ENCODE peak calls at places on chromosomes 11 and 22, in eight cellular contexts. One of them, this sample, is unnamed.

GRCh38 chr22:46592390-46592872 is 27.8 kb upstream of the GRAMD4 start:
- DNase-seq in GM12891: peak; percentile 71
- DNase-seq in PC-3: peak; percentile 31
- DNase-seq in dermis microvascular lymphatic vessel endothelial cell: peak; percentile 30
- DNase-seq in Calu3: no peak
- DNase-seq in activated T-cell treated with anti-CD3 and anti-CD28 coated beads for 1 hour: no peak
- DNase-seq in T-helper 2 cell: peak; percentile 33
- DNase-seq in anterior cingulate cortex: peak; percentile 51
- DNase-seq in this sample: no peak

GRCh38 chr11:66142370-66143263 is 72.5 kb downstream of the PACS1 start:
- DNase-seq in anterior cingulate cortex: no peak
- DNase-seq in PC-3: peak; percentile 97
- DNase-seq in T-helper 2 cell: no peak
- DNase-seq in dermis microvascular lymphatic vessel endothelial cell: no peak
- DNase-seq in Calu3: peak; percentile 35
- DNase-seq in activated T-cell treated with anti-CD3 and anti-CD28 coated beads for 1 hour: no peak
- DNase-seq in GM12891: no peak
- DNase-seq in this sample: no peak

GRCh38 chr22:23063539-23064380 is 6.6 kb upstream of the GNAZ start:
- DNase-seq in GM12891: no peak
- DNase-seq in PC-3: no peak
- DNase-seq in anterior cingulate cortex: no peak
- DNase-seq in activated T-cell treated with anti-CD3 and anti-CD28 coated beads for 1 hour: no peak
- DNase-seq in T-helper 2 cell: no peak
- DNase-seq in Calu3: no peak
- DNase-seq in dermis microvascular lymphatic vessel endothelial cell: no peak
- DNase-seq in this sample: no peak

GRCh38 chr11:85475637-85476517 is 151.3 kb downstream of the DLG2 start:
- DNase-seq in GM12891: no peak
- DNase-seq in dermis microvascular lymphatic vessel endothelial cell: no peak
- DNase-seq in activated T-cell treated with anti-CD3 and anti-CD28 coated beads for 1 hour: no peak
- DNase-seq in anterior cingulate cortex: no peak
- DNase-seq in T-helper 2 cell: no peak
- DNase-seq in Calu3: no peak
- DNase-seq in PC-3: no peak
- DNase-seq in this sample: no peak

GRCh38 chr11:63614136-63614664 is at the start of gene PLAAT3:
- DNase-seq in Calu3: peak; percentile 88
- DNase-seq in anterior cingulate cortex: peak; percentile 58
- DNase-seq in PC-3: peak; percentile 77
- DNase-seq in T-helper 2 cell: peak; percentile 16
- DNase-seq in GM12891: peak; percentile 37
- DNase-seq in activated T-cell treated with anti-CD3 and anti-CD28 coated beads for 1 hour: peak; percentile 11
- DNase-seq in dermis microvascular lymphatic vessel endothelial cell: peak; percentile 81
- DNase-seq in this sample: peak; percentile 67

GRCh38 chr22:46767249-46767985 is 5.0 kb downstream of the TBC1D22A start:
- DNase-seq in Calu3: no peak
- DNase-seq in anterior cingulate cortex: no peak
- DNase-seq in PC-3: no peak
- DNase-seq in activated T-cell treated with anti-CD3 and anti-CD28 coated beads for 1 hour: no peak
- DNase-seq in dermis microvascular lymphatic vessel endothelial cell: no peak
- DNase-seq in T-helper 2 cell: no peak
- DNase-seq in GM12891: no peak
- DNase-seq in this sample: no peak

GRCh38 chr22:43839781-43840180 is 22.5 kb downstream of the SULT4A1 start:
- DNase-seq in dermis microvascular lymphatic vessel endothelial cell: no peak
- DNase-seq in Calu3: no peak
- DNase-seq in anterior cingulate cortex: no peak
- DNase-seq in activated T-cell treated with anti-CD3 and anti-CD28 coated beads for 1 hour: no peak
- DNase-seq in PC-3: no peak
- DNase-seq in T-helper 2 cell: no peak
- DNase-seq in GM12891: no peak
- DNase-seq in this sample: no peak

GRCh38 chr11:117026593-117027330 is 71.5 kb downstream of the SIK3 start:
- DNase-seq in T-helper 2 cell: no peak
- DNase-seq in Calu3: peak; percentile 1
- DNase-seq in anterior cingulate cortex: no peak
- DNase-seq in PC-3: peak; percentile 91
- DNase-seq in activated T-cell treated with anti-CD3 and anti-CD28 coated beads for 1 hour: no peak
- DNase-seq in dermis microvascular lymphatic vessel endothelial cell: peak; percentile 9
- DNase-seq in GM12891: no peak
- DNase-seq in this sample: no peak

GRCh38 chr11:13073119-13073981 is 64.2 kb downstream of the RASSF10 start:
- DNase-seq in Calu3: peak; percentile 85
- DNase-seq in activated T-cell treated with anti-CD3 and anti-CD28 coated beads for 1 hour: no peak
- DNase-seq in anterior cingulate cortex: no peak
- DNase-seq in PC-3: peak; percentile 22
- DNase-seq in T-helper 2 cell: no peak
- DNase-seq in dermis microvascular lymphatic vessel endothelial cell: peak; percentile 91
- DNase-seq in GM12891: no peak
- DNase-seq in this sample: no peak

GRCh38 chr11:50174189-50174588 is 141.5 kb downstream of the OR4C45 start:
- DNase-seq in Calu3: no peak
- DNase-seq in anterior cingulate cortex: no peak
- DNase-seq in PC-3: peak; percentile 55
- DNase-seq in T-helper 2 cell: no peak
- DNase-seq in activated T-cell treated with anti-CD3 and anti-CD28 coated beads for 1 hour: no peak
- DNase-seq in GM12891: no peak
- DNase-seq in dermis microvascular lymphatic vessel endothelial cell: no peak
- DNase-seq in this sample: no peak

GRCh38 chr11:85815186-85815911 is 4.4 kb upstream of the SYTL2 start:
- DNase-seq in Calu3: no peak
- DNase-seq in anterior cingulate cortex: no peak
- DNase-seq in PC-3: peak; percentile 89
- DNase-seq in GM12891: no peak
- DNase-seq in T-helper 2 cell: no peak
- DNase-seq in activated T-cell treated with anti-CD3 and anti-CD28 coated beads for 1 hour: no peak
- DNase-seq in dermis microvascular lymphatic vessel endothelial cell: no peak
- DNase-seq in this sample: no peak

GRCh38 chr11:96257036-96257435 is 86.0 kb downstream of the MAML2 start:
- DNase-seq in Calu3: no peak
- DNase-seq in dermis microvascular lymphatic vessel endothelial cell: no peak
- DNase-seq in activated T-cell treated with anti-CD3 and anti-CD28 coated beads for 1 hour: no peak
- DNase-seq in anterior cingulate cortex: no peak
- DNase-seq in GM12891: no peak
- DNase-seq in T-helper 2 cell: no peak
- DNase-seq in PC-3: no peak
- DNase-seq in this sample: no peak

GRCh38 chr22:17570851-17571631 is 7.7 kb downstream of the SLC25A18 start:
- DNase-seq in T-helper 2 cell: no peak
- DNase-seq in PC-3: no peak
- DNase-seq in GM12891: no peak
- DNase-seq in activated T-cell treated with anti-CD3 and anti-CD28 coated beads for 1 hour: no peak
- DNase-seq in dermis microvascular lymphatic vessel endothelial cell: peak; percentile 23
- DNase-seq in anterior cingulate cortex: peak; percentile 88
- DNase-seq in Calu3: peak; percentile 37
- DNase-seq in this sample: peak; percentile 70

GRCh38 chr11:3104051-3104714 is 47.0 kb upstream of the CARS1 start:
- DNase-seq in activated T-cell treated with anti-CD3 and anti-CD28 coated beads for 1 hour: no peak
- DNase-seq in anterior cingulate cortex: no peak
- DNase-seq in Calu3: no peak
- DNase-seq in GM12891: no peak
- DNase-seq in dermis microvascular lymphatic vessel endothelial cell: no peak
- DNase-seq in PC-3: no peak
- DNase-seq in T-helper 2 cell: no peak
- DNase-seq in this sample: no peak

GRCh38 chr11:77073328-77074001 is 6.7 kb downstream of the CAPN5 start:
- DNase-seq in GM12891: no peak
- DNase-seq in Calu3: peak; percentile 73
- DNase-seq in activated T-cell treated with anti-CD3 and anti-CD28 coated beads for 1 hour: no peak
- DNase-seq in PC-3: peak; percentile 75
- DNase-seq in anterior cingulate cortex: no peak
- DNase-seq in dermis microvascular lymphatic vessel endothelial cell: peak; percentile 89
- DNase-seq in T-helper 2 cell: no peak
- DNase-seq in this sample: peak; percentile 70

GRCh38 chr11:134483291-134483690 is 71.2 kb upstream of the B3GAT1 start:
- DNase-seq in dermis microvascular lymphatic vessel endothelial cell: no peak
- DNase-seq in T-helper 2 cell: no peak
- DNase-seq in Calu3: no peak
- DNase-seq in GM12891: no peak
- DNase-seq in activated T-cell treated with anti-CD3 and anti-CD28 coated beads for 1 hour: no peak
- DNase-seq in PC-3: no peak
- DNase-seq in anterior cingulate cortex: no peak
- DNase-seq in this sample: no peak

GRCh38 chr22:42343136-42343484 is 72.7 kb upstream of the TCF20 start:
- DNase-seq in PC-3: no peak
- DNase-seq in activated T-cell treated with anti-CD3 and anti-CD28 coated beads for 1 hour: no peak
- DNase-seq in Calu3: no peak
- DNase-seq in GM12891: no peak
- DNase-seq in anterior cingulate cortex: no peak
- DNase-seq in dermis microvascular lymphatic vessel endothelial cell: no peak
- DNase-seq in T-helper 2 cell: no peak
- DNase-seq in this sample: no peak

GRCh38 chr22:35419756-35420155 is 19.8 kb downstream of the MCM5 start:
- DNase-seq in T-helper 2 cell: no peak
- DNase-seq in anterior cingulate cortex: no peak
- DNase-seq in Calu3: no peak
- DNase-seq in dermis microvascular lymphatic vessel endothelial cell: no peak
- DNase-seq in GM12891: no peak
- DNase-seq in PC-3: no peak
- DNase-seq in activated T-cell treated with anti-CD3 and anti-CD28 coated beads for 1 hour: no peak
- DNase-seq in this sample: no peak

GRCh38 chr22:23774922-23775436 is 2.3 kb downstream of the MMP11 start:
- DNase-seq in T-helper 2 cell: no peak
- DNase-seq in PC-3: no peak
- DNase-seq in anterior cingulate cortex: no peak
- DNase-seq in GM12891: no peak
- DNase-seq in activated T-cell treated with anti-CD3 and anti-CD28 coated beads for 1 hour: no peak
- DNase-seq in Calu3: no peak
- DNase-seq in dermis microvascular lymphatic vessel endothelial cell: no peak
- DNase-seq in this sample: no peak

GRCh38 chr11:1308745-1309497 is 511 bp downstream of the TOLLIP start:
- DNase-seq in dermis microvascular lymphatic vessel endothelial cell: no peak
- DNase-seq in GM12891: no peak
- DNase-seq in T-helper 2 cell: no peak
- DNase-seq in PC-3: peak; percentile 12
- DNase-seq in Calu3: no peak
- DNase-seq in anterior cingulate cortex: no peak
- DNase-seq in activated T-cell treated with anti-CD3 and anti-CD28 coated beads for 1 hour: no peak
- DNase-seq in this sample: no peak

GRCh38 chr22:45240137-45240809 is 421 bp downstream of the KIAA0930 start:
- DNase-seq in T-helper 2 cell: no peak
- DNase-seq in Calu3: no peak
- DNase-seq in anterior cingulate cortex: no peak
- DNase-seq in dermis microvascular lymphatic vessel endothelial cell: peak; percentile 30
- DNase-seq in PC-3: no peak
- DNase-seq in activated T-cell treated with anti-CD3 and anti-CD28 coated beads for 1 hour: peak; percentile 12
- DNase-seq in GM12891: no peak
- DNase-seq in this sample: no peak

GRCh38 chr11:6201486-6201885 is 2.5 kb downstream of the OR52W1 start:
- DNase-seq in dermis microvascular lymphatic vessel endothelial cell: no peak
- DNase-seq in PC-3: no peak
- DNase-seq in Calu3: no peak
- DNase-seq in activated T-cell treated with anti-CD3 and anti-CD28 coated beads for 1 hour: no peak
- DNase-seq in T-helper 2 cell: no peak
- DNase-seq in anterior cingulate cortex: no peak
- DNase-seq in GM12891: no peak
- DNase-seq in this sample: no peak

GRCh38 chr11:118267486-118267885 is 3.4 kb upstream of the MPZL2 start:
- DNase-seq in Calu3: no peak
- DNase-seq in anterior cingulate cortex: no peak
- DNase-seq in PC-3: no peak
- DNase-seq in activated T-cell treated with anti-CD3 and anti-CD28 coated beads for 1 hour: no peak
- DNase-seq in T-helper 2 cell: no peak
- DNase-seq in dermis microvascular lymphatic vessel endothelial cell: no peak
- DNase-seq in GM12891: no peak
- DNase-seq in this sample: no peak

GRCh38 chr11:36292311-36292722 is 3.1 kb upstream of the COMMD9 start:
- DNase-seq in Calu3: peak; percentile 21
- DNase-seq in dermis microvascular lymphatic vessel endothelial cell: peak; percentile 40
- DNase-seq in GM12891: peak; percentile 39
- DNase-seq in T-helper 2 cell: peak; percentile 21
- DNase-seq in PC-3: peak; percentile 67
- DNase-seq in activated T-cell treated with anti-CD3 and anti-CD28 coated beads for 1 hour: no peak
- DNase-seq in anterior cingulate cortex: no peak
- DNase-seq in this sample: peak; percentile 33

GRCh38 chr11:126153999-126154398 is 57.5 kb downstream of the RPUSD4 start:
- DNase-seq in Calu3: peak; percentile 3
- DNase-seq in activated T-cell treated with anti-CD3 and anti-CD28 coated beads for 1 hour: no peak
- DNase-seq in GM12891: no peak
- DNase-seq in PC-3: peak; percentile 46
- DNase-seq in anterior cingulate cortex: no peak
- DNase-seq in T-helper 2 cell: no peak
- DNase-seq in dermis microvascular lymphatic vessel endothelial cell: peak; percentile 97
- DNase-seq in this sample: no peak

GRCh38 chr11:133163463-133164419 is 368.6 kb downstream of the OPCML start:
- DNase-seq in dermis microvascular lymphatic vessel endothelial cell: peak; percentile 5
- DNase-seq in Calu3: peak; percentile 1
- DNase-seq in activated T-cell treated with anti-CD3 and anti-CD28 coated beads for 1 hour: no peak
- DNase-seq in GM12891: peak; percentile 37
- DNase-seq in anterior cingulate cortex: peak; percentile 15
- DNase-seq in T-helper 2 cell: no peak
- DNase-seq in PC-3: peak; percentile 62
- DNase-seq in this sample: peak; percentile 46

GRCh38 chr11:111975076-111975806 is 38.1 kb downstream of the DIXDC1 start:
- DNase-seq in PC-3: peak; percentile 25
- DNase-seq in dermis microvascular lymphatic vessel endothelial cell: peak; percentile 75
- DNase-seq in anterior cingulate cortex: no peak
- DNase-seq in activated T-cell treated with anti-CD3 and anti-CD28 coated beads for 1 hour: no peak
- DNase-seq in GM12891: no peak
- DNase-seq in Calu3: no peak
- DNase-seq in T-helper 2 cell: no peak
- DNase-seq in this sample: no peak

GRCh38 chr11:104956528-104956927 is 11.8 kb downstream of the CASP4 start:
- DNase-seq in Calu3: no peak
- DNase-seq in dermis microvascular lymphatic vessel endothelial cell: no peak
- DNase-seq in activated T-cell treated with anti-CD3 and anti-CD28 coated beads for 1 hour: no peak
- DNase-seq in T-helper 2 cell: no peak
- DNase-seq in GM12891: no peak
- DNase-seq in PC-3: peak; percentile 61
- DNase-seq in anterior cingulate cortex: no peak
- DNase-seq in this sample: no peak

GRCh38 chr11:128195057-128195751 is 392.2 kb downstream of the ETS1 start:
- DNase-seq in dermis microvascular lymphatic vessel endothelial cell: peak; percentile 98
- DNase-seq in activated T-cell treated with anti-CD3 and anti-CD28 coated beads for 1 hour: peak; percentile 9
- DNase-seq in PC-3: no peak
- DNase-seq in T-helper 2 cell: peak; percentile 68
- DNase-seq in GM12891: peak; percentile 4
- DNase-seq in Calu3: no peak
- DNase-seq in anterior cingulate cortex: no peak
- DNase-seq in this sample: no peak

GRCh38 chr11:107689317-107690202 is 22.3 kb downstream of the SLN start:
- DNase-seq in dermis microvascular lymphatic vessel endothelial cell: peak; percentile 63
- DNase-seq in Calu3: peak; percentile 62
- DNase-seq in anterior cingulate cortex: peak; percentile 67
- DNase-seq in T-helper 2 cell: peak; percentile 7
- DNase-seq in PC-3: peak; percentile 94
- DNase-seq in GM12891: peak; percentile 12
- DNase-seq in activated T-cell treated with anti-CD3 and anti-CD28 coated beads for 1 hour: peak; percentile 40
- DNase-seq in this sample: peak; percentile 17

GRCh38 chr11:125591659-125592304 is 870 bp upstream of the STT3A start:
- DNase-seq in anterior cingulate cortex: no peak
- DNase-seq in dermis microvascular lymphatic vessel endothelial cell: peak; percentile 45
- DNase-seq in GM12891: no peak
- DNase-seq in T-helper 2 cell: no peak
- DNase-seq in Calu3: peak; percentile 24
- DNase-seq in activated T-cell treated with anti-CD3 and anti-CD28 coated beads for 1 hour: peak; percentile 24
- DNase-seq in PC-3: peak; percentile 40
- DNase-seq in this sample: no peak

This sample was measured in frontal cortex.